ENCODE peak calls at places on chromosomes 7 and 10, in five cellular contexts. Q is NCI-H1105 treated with DMSO at 0.1 percent for 48 hours; D is tibial artery; A is stimulated activated CD4-positive, alpha-beta T cell treated with anti-CD3 and anti-CD28 coated beads, Interleukin-1b, Interleukin-23, amount 100 ng/mL, for 1 hour; F is AG09319. I is an unnamed sample.

GRCh38 chr10:103820101-103821062 is 35.0 kb downstream of the SH3PXD2A start:
- DNase-seq in Q (no peak), D (peak), A (no peak), F (no peak), I (no peak)

GRCh38 chr10:110852255-110852896 is 19.4 kb upstream of the PDCD4 start:
- DNase-seq in Q (no peak), D (no peak), A (no peak), F (no peak), I (no peak)

GRCh38 chr10:35079763-35080162 is 10.4 kb downstream of the CUL2 start:
- DNase-seq in Q (no peak), D (no peak), A (no peak), F (peak), I (no peak)

GRCh38 chr10:86253171-86254072 is 113.2 kb downstream of the GRID1 start:
- DNase-seq in Q (peak), D (no peak), A (no peak), F (no peak), I (peak)

GRCh38 chr7:68917041-68917651 is 681.1 kb upstream of the AUTS2 start:
- DNase-seq in Q (no peak), D (no peak), A (no peak), F (no peak), I (no peak)

GRCh38 chr10:45438457-45439090 is 64.6 kb downstream of the ALOX5 start:
- DNase-seq in Q (no peak), D (no peak), A (no peak), F (no peak), I (no peak)

GRCh38 chr10:132619927-132620326 is 82.3 kb downstream of the INPP5A start:
- DNase-seq in Q (no peak), D (no peak), A (no peak), F (no peak), I (no peak)

GRCh38 chr7:141366098-141366621 is 185.1 kb upstream of the AGK start:
- DNase-seq in Q (no peak), D (no peak), A (no peak), F (no peak), I (no peak)

GRCh38 chr7:151121380-151122170 is 35.3 kb downstream of the AGAP3 start:
- DNase-seq in Q (no peak), D (no peak), A (no peak), F (no peak), I (no peak)

GRCh38 chr7:16698200-16698910 is 52.4 kb downstream of the BZW2 start:
- DNase-seq in Q (no peak), D (no peak), A (no peak), F (no peak), I (no peak)

GRCh38 chr7:77982926-77983550 is 184.5 kb downstream of the PHTF2 start:
- DNase-seq in Q (no peak), D (no peak), A (no peak), F (no peak), I (no peak)

GRCh38 chr10:33801705-33802104 is 467.2 kb upstream of the NRP1 start:
- DNase-seq in Q (no peak), D (no peak), A (no peak), F (no peak), I (no peak)

I was measured in dorsolateral prefrontal cortex.